ENCODE peak calls at places on chromosomes 5 and 9, in nine cellular contexts. One of them, this sample, is unnamed.

GRCh38 chr5:181241393-181241975 is 2.2 kb downstream of the RACK1 start:
- DNase-seq in astrocyte: peak
- DNase-seq in naive thymus-derived CD4-positive, alpha-beta T cell: no peak
- DNase-seq in thoracic aorta: no peak
- DNase-seq in effector memory CD4-positive, alpha-beta T cell: no peak
- DNase-seq in PC-9: peak
- DNase-seq in RWPE1: peak
- DNase-seq in PC-3: peak
- DNase-seq in brain microvascular endothelial cell: peak
- DNase-seq in this sample: no peak

GRCh38 chr9:72480931-72481330 is 40.5 kb upstream of the TMC1 start:
- DNase-seq in effector memory CD4-positive, alpha-beta T cell: no peak
- DNase-seq in thoracic aorta: no peak
- DNase-seq in astrocyte: peak
- DNase-seq in PC-3: peak
- DNase-seq in naive thymus-derived CD4-positive, alpha-beta T cell: no peak
- DNase-seq in brain microvascular endothelial cell: no peak
- DNase-seq in RWPE1: no peak
- DNase-seq in PC-9: no peak
- DNase-seq in this sample: no peak

GRCh38 chr5:68172314-68172713 is 43.2 kb upstream of the PIK3R1 start:
- DNase-seq in brain microvascular endothelial cell: no peak
- DNase-seq in effector memory CD4-positive, alpha-beta T cell: no peak
- DNase-seq in PC-3: no peak
- DNase-seq in PC-9: no peak
- DNase-seq in thoracic aorta: no peak
- DNase-seq in astrocyte: no peak
- DNase-seq in RWPE1: no peak
- DNase-seq in naive thymus-derived CD4-positive, alpha-beta T cell: no peak
- DNase-seq in this sample: no peak

GRCh38 chr5:61332891-61333350 is 863 bp downstream of the ZSWIM6 start:
- DNase-seq in RWPE1: peak
- DNase-seq in astrocyte: peak
- DNase-seq in PC-3: peak
- DNase-seq in thoracic aorta: no peak
- DNase-seq in effector memory CD4-positive, alpha-beta T cell: peak
- DNase-seq in brain microvascular endothelial cell: no peak
- DNase-seq in PC-9: peak
- DNase-seq in naive thymus-derived CD4-positive, alpha-beta T cell: no peak
- DNase-seq in this sample: peak

GRCh38 chr5:116454417-116454927 is 120.2 kb downstream of the SEMA6A start:
- DNase-seq in PC-3: no peak
- DNase-seq in thoracic aorta: no peak
- DNase-seq in astrocyte: peak
- DNase-seq in PC-9: no peak
- DNase-seq in brain microvascular endothelial cell: peak
- DNase-seq in naive thymus-derived CD4-positive, alpha-beta T cell: no peak
- DNase-seq in RWPE1: no peak
- DNase-seq in effector memory CD4-positive, alpha-beta T cell: no peak
- DNase-seq in this sample: no peak

GRCh38 chr9:98873535-98874432 is 66.3 kb downstream of the GALNT12 start:
- DNase-seq in astrocyte: peak
- DNase-seq in effector memory CD4-positive, alpha-beta T cell: no peak
- DNase-seq in thoracic aorta: no peak
- DNase-seq in naive thymus-derived CD4-positive, alpha-beta T cell: no peak
- DNase-seq in brain microvascular endothelial cell: no peak
- DNase-seq in PC-9: no peak
- DNase-seq in PC-3: peak
- DNase-seq in RWPE1: no peak
- DNase-seq in this sample: peak

GRCh38 chr5:72510610-72511121 is 3.5 kb upstream of the ZNF366 start:
- DNase-seq in PC-3: peak
- DNase-seq in thoracic aorta: peak
- DNase-seq in naive thymus-derived CD4-positive, alpha-beta T cell: no peak
- DNase-seq in brain microvascular endothelial cell: peak
- DNase-seq in astrocyte: peak
- DNase-seq in effector memory CD4-positive, alpha-beta T cell: no peak
- DNase-seq in RWPE1: peak
- DNase-seq in PC-9: no peak
- DNase-seq in this sample: peak

GRCh38 chr5:34057118-34057517 is 14.1 kb upstream of the C1QTNF3 start:
- DNase-seq in PC-3: no peak
- DNase-seq in RWPE1: no peak
- DNase-seq in brain microvascular endothelial cell: no peak
- DNase-seq in astrocyte: no peak
- DNase-seq in effector memory CD4-positive, alpha-beta T cell: no peak
- DNase-seq in PC-9: no peak
- DNase-seq in naive thymus-derived CD4-positive, alpha-beta T cell: no peak
- DNase-seq in thoracic aorta: no peak
- DNase-seq in this sample: no peak

GRCh38 chr9:92176068-92176799 is 61.0 kb upstream of the SPTLC1 start:
- DNase-seq in naive thymus-derived CD4-positive, alpha-beta T cell: no peak
- DNase-seq in PC-3: peak
- DNase-seq in thoracic aorta: no peak
- DNase-seq in effector memory CD4-positive, alpha-beta T cell: no peak
- DNase-seq in RWPE1: no peak
- DNase-seq in PC-9: no peak
- DNase-seq in astrocyte: no peak
- DNase-seq in brain microvascular endothelial cell: no peak
- DNase-seq in this sample: no peak

GRCh38 chr5:145978672-145979071 is 42.3 kb downstream of the SH3RF2 start:
- DNase-seq in PC-3: no peak
- DNase-seq in effector memory CD4-positive, alpha-beta T cell: no peak
- DNase-seq in naive thymus-derived CD4-positive, alpha-beta T cell: no peak
- DNase-seq in astrocyte: no peak
- DNase-seq in thoracic aorta: no peak
- DNase-seq in RWPE1: no peak
- DNase-seq in PC-9: no peak
- DNase-seq in brain microvascular endothelial cell: no peak
- DNase-seq in this sample: no peak

GRCh38 chr9:35908484-35909125 is 685 bp upstream of the SPAAR start:
- DNase-seq in thoracic aorta: no peak
- DNase-seq in effector memory CD4-positive, alpha-beta T cell: no peak
- DNase-seq in naive thymus-derived CD4-positive, alpha-beta T cell: no peak
- DNase-seq in PC-9: no peak
- DNase-seq in RWPE1: no peak
- DNase-seq in brain microvascular endothelial cell: no peak
- DNase-seq in astrocyte: no peak
- DNase-seq in PC-3: peak
- DNase-seq in this sample: no peak

GRCh38 chr9:109845178-109845577 is 65.2 kb downstream of the PALM2AKAP2 start:
- DNase-seq in thoracic aorta: no peak
- DNase-seq in brain microvascular endothelial cell: no peak
- DNase-seq in naive thymus-derived CD4-positive, alpha-beta T cell: no peak
- DNase-seq in effector memory CD4-positive, alpha-beta T cell: no peak
- DNase-seq in RWPE1: no peak
- DNase-seq in astrocyte: no peak
- DNase-seq in PC-3: no peak
- DNase-seq in PC-9: no peak
- DNase-seq in this sample: no peak
- H3K27ac ChIP-seq in thoracic aorta: no peak
- H3K27ac ChIP-seq in brain microvascular endothelial cell: no peak
- H3K27ac ChIP-seq in naive thymus-derived CD4-positive, alpha-beta T cell: no peak
- H3K27ac ChIP-seq in effector memory CD4-positive, alpha-beta T cell: no peak
- H3K27ac ChIP-seq in RWPE1: no peak
- H3K27ac ChIP-seq in astrocyte: no peak
- H3K27ac ChIP-seq in PC-3: no peak
- H3K27ac ChIP-seq in PC-9: no peak
- H3K27ac ChIP-seq in this sample: no peak

DNA sequence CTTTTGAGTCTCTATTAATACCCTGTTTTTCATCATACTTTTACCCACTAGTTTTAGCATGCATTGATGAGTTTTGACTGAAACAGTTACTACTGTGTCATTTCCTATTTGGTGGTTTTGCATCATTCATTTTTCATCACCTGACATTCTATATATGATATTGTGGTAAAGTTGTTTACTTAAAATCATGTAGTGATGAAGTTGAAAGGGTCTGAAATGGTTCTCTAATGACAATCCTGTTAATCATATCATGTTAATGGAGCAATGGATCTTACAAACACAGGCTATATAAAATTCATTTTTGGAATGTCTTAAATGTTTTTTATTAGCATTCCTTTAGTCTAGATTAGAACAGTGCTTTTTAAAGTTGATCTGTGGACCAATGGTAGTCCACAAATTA is 84.1 kb downstream of the ERBIN start:
- DNase-seq in PC-3: peak
- DNase-seq in PC-9: no peak
- DNase-seq in brain microvascular endothelial cell: no peak
- DNase-seq in effector memory CD4-positive, alpha-beta T cell: no peak
- DNase-seq in thoracic aorta: no peak
- DNase-seq in RWPE1: no peak
- DNase-seq in astrocyte: peak
- DNase-seq in naive thymus-derived CD4-positive, alpha-beta T cell: peak
- DNase-seq in this sample: no peak
- H3K27ac ChIP-seq in PC-3: no peak
- H3K27ac ChIP-seq in PC-9: peak
- H3K27ac ChIP-seq in brain microvascular endothelial cell: no peak
- H3K27ac ChIP-seq in effector memory CD4-positive, alpha-beta T cell: no peak
- H3K27ac ChIP-seq in thoracic aorta: no peak
- H3K27ac ChIP-seq in RWPE1: no peak
- H3K27ac ChIP-seq in astrocyte: no peak
- H3K27ac ChIP-seq in naive thymus-derived CD4-positive, alpha-beta T cell: peak
- H3K27ac ChIP-seq in this sample: no peak

DNA sequence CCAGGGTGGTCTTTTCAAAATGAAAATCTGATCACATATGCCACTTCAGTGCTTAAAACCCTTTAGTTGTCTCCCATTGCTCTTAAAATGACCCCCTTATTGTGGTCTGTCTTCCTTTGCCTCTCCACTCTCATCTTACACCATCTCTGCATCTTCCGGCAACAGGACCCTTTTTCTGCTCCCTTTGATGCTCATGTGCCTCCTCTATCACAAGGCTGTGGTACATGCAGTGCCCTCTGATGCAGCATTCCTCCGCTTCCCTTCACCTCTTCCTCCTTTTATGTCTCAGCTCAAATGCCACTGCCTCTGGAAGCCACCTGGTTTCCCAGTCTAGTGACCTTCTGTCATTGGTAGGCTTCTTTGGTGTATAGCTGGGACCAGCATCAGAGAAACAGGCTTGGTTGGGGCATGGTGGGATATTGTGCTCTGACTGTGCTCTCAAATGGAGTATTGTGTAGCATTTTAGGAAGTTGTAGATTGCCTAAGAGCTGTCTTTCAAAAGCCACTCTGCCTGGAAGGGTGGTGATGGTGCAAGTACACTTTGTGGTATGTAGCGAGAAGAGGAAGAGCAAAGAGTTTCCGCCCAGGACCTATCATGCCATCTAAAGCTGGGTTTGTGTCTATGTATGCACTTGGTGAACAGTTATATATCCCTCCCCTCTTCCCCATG is 28.1 kb downstream of the ARHGAP26 start:
- DNase-seq in RWPE1: no peak
- DNase-seq in astrocyte: no peak
- DNase-seq in thoracic aorta: no peak
- DNase-seq in PC-9: no peak
- DNase-seq in PC-3: no peak
- DNase-seq in brain microvascular endothelial cell: no peak
- DNase-seq in naive thymus-derived CD4-positive, alpha-beta T cell: peak
- DNase-seq in effector memory CD4-positive, alpha-beta T cell: no peak
- DNase-seq in this sample: peak
- H3K27ac ChIP-seq in RWPE1: no peak
- H3K27ac ChIP-seq in astrocyte: no peak
- H3K27ac ChIP-seq in thoracic aorta: no peak
- H3K27ac ChIP-seq in PC-9: no peak
- H3K27ac ChIP-seq in PC-3: no peak
- H3K27ac ChIP-seq in brain microvascular endothelial cell: no peak
- H3K27ac ChIP-seq in naive thymus-derived CD4-positive, alpha-beta T cell: peak
- H3K27ac ChIP-seq in effector memory CD4-positive, alpha-beta T cell: peak
- H3K27ac ChIP-seq in this sample: no peak

GRCh38 chr5:28862860-28863196 is 1824.4 kb upstream of the CDH9 start:
- DNase-seq in brain microvascular endothelial cell: no peak
- DNase-seq in PC-9: no peak
- DNase-seq in astrocyte: no peak
- DNase-seq in effector memory CD4-positive, alpha-beta T cell: no peak
- DNase-seq in thoracic aorta: no peak
- DNase-seq in naive thymus-derived CD4-positive, alpha-beta T cell: no peak
- DNase-seq in RWPE1: no peak
- DNase-seq in PC-3: peak
- DNase-seq in this sample: no peak

DNA sequence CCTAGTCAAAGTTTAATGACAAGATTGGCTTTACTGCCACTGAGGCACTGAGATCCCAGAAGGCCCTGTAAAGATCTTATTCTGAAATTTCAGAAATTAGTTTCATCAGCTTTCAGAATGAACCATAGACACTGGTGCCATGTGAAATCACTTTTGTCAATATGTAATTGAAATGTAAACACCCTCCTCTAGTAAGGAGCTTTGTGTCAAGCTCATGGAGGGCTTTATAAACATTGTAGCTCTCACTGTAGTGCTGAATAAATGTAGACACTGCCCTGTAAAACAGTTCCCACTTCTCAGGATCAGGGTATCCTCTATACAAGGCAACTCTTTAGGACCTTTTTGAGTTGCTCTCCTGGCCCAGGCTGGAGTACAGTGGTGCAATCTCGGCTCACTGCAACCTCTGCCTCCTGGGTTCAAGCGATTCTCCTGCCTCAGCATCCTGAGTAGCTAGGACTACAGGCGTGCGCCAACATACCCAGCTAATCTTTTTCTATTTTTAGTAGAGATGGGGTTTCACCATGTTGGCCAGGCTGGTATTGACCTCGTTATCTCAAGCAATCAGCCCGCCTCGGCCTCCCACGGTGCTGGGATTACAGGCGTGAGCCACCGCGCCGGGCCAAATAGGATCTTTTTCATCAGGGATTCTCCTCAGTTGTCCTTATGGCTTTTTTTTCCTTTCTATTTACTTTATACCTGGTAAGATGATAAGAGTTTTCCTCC is 1823.9 kb upstream of the CDH9 start:
- DNase-seq in PC-3: no peak
- DNase-seq in astrocyte: no peak
- DNase-seq in naive thymus-derived CD4-positive, alpha-beta T cell: no peak
- DNase-seq in PC-9: no peak
- DNase-seq in RWPE1: no peak
- DNase-seq in brain microvascular endothelial cell: no peak
- DNase-seq in effector memory CD4-positive, alpha-beta T cell: no peak
- DNase-seq in thoracic aorta: no peak
- DNase-seq in this sample: no peak
- H3K27ac ChIP-seq in PC-3: no peak
- H3K27ac ChIP-seq in astrocyte: no peak
- H3K27ac ChIP-seq in naive thymus-derived CD4-positive, alpha-beta T cell: no peak
- H3K27ac ChIP-seq in PC-9: no peak
- H3K27ac ChIP-seq in RWPE1: no peak
- H3K27ac ChIP-seq in brain microvascular endothelial cell: no peak
- H3K27ac ChIP-seq in effector memory CD4-positive, alpha-beta T cell: no peak
- H3K27ac ChIP-seq in thoracic aorta: no peak
- H3K27ac ChIP-seq in this sample: no peak

DNA sequence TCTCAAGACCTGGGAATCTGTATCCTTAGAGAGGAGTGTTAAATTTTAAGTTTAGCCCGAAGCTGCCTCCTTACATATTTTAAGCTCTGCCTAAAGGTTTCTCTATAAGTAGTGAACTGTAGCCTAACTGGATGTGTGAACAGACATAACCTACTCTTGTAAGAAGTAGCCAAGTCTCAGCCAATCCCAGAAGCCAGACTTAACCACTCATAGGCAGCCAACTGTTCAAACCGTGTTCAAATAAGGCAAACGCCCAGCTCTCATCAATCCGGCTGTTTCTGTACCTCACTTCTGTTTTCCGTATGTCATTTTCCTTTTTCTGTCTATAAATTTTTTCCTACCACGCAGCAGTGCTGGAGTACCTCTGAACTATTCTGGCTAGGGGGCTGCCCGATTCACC is 58.7 kb upstream of the HRH2 start:
- DNase-seq in RWPE1: no peak
- DNase-seq in astrocyte: no peak
- DNase-seq in brain microvascular endothelial cell: no peak
- DNase-seq in effector memory CD4-positive, alpha-beta T cell: no peak
- DNase-seq in naive thymus-derived CD4-positive, alpha-beta T cell: no peak
- DNase-seq in PC-9: no peak
- DNase-seq in PC-3: no peak
- DNase-seq in thoracic aorta: no peak
- DNase-seq in this sample: no peak
- H3K27ac ChIP-seq in RWPE1: no peak
- H3K27ac ChIP-seq in astrocyte: no peak
- H3K27ac ChIP-seq in brain microvascular endothelial cell: no peak
- H3K27ac ChIP-seq in effector memory CD4-positive, alpha-beta T cell: no peak
- H3K27ac ChIP-seq in naive thymus-derived CD4-positive, alpha-beta T cell: no peak
- H3K27ac ChIP-seq in PC-9: no peak
- H3K27ac ChIP-seq in PC-3: no peak
- H3K27ac ChIP-seq in thoracic aorta: no peak
- H3K27ac ChIP-seq in this sample: no peak